ENCODE peak calls at places on chromosomes 6 and 20, in five cellular contexts. Q, Y, R, U and G are unnamed samples. For H3K27me3 and H3K36me3, the result is how much of the 10 kb centered on the place peaks cover.

GRCh38 chr6:162615016-162615717 is 112.4 kb downstream of the PRKN start:
- DNase-seq in Q (no peak), Y (no peak), R (no peak), U (no peak), G (no peak)

GRCh38 chr6:121881974-121882667 is 446.7 kb downstream of the GJA1 start:
- DNase-seq in Q (no peak), Y (no peak), R (no peak), U (no peak), G (no peak)

GRCh38 chr20:62524486-62524885 is 48.7 kb upstream of the GATA5 start:
- DNase-seq in Q (no peak), Y (no peak), R (no peak), U (no peak), G (peak)

GRCh38 chr20:46357030-46357514 is 48.8 kb upstream of the CDH22 start:
- DNase-seq in Q (peak), Y (peak), R (peak), U (no peak), G (peak)

GRCh38 chr6:112282217-112282616 is 27.9 kb upstream of the LAMA4 start:
- DNase-seq in Q (no peak), Y (peak), R (peak), U (peak), G (no peak)

GRCh38 chr6:136676075-136676474 is 116.2 kb downstream of the MAP3K5 start:
- DNase-seq in Q (no peak), Y (no peak), R (no peak), U (no peak), G (no peak)

GRCh38 chr6:109854541-109855308 is 123.4 kb upstream of the GPR6 start:
- DNase-seq in Q (no peak), Y (no peak), R (no peak), U (no peak), G (peak)

GRCh38 chr6:42046491-42047219 is 3.7 kb upstream of the TAF8 start:
- DNase-seq in Q (no peak), Y (no peak), R (no peak), U (no peak), G (no peak)

GRCh38 chr6:97138581-97138980 is 144.4 kb downstream of the MMS22L start:
- DNase-seq in Q (no peak), Y (no peak), R (no peak), U (no peak), G (no peak)

GRCh38 chr6:144758602-144759001 is 473.5 kb downstream of the UTRN start:
- DNase-seq in Q (no peak), Y (no peak), R (no peak), U (no peak), G (no peak)

GRCh38 chr6:26383624-26384417 is 913 bp downstream of the BTN2A2 start:
- DNase-seq in Q (no peak), Y (peak), R (peak), U (no peak), G (no peak)

GRCh38 chr6:31239854-31240253 is 32.0 kb downstream of the HLA-C start:
- DNase-seq in Q (no peak), Y (no peak), R (no peak), U (no peak), G (no peak)

GRCh38 chr20:19944772-19945459 is 72.2 kb upstream of the NAA20 start:
- DNase-seq in Q (no peak), Y (no peak), R (no peak), U (no peak), G (no peak)

GRCh38 chr6:162343196-162343901 is 384.2 kb downstream of the PRKN start:
- DNase-seq in Q (no peak), Y (no peak), R (no peak), U (no peak), G (peak)

GRCh38 chr20:41268917-41269652 is 48.4 kb downstream of the ZHX3 start:
- DNase-seq in Q (no peak), Y (no peak), R (no peak), U (no peak), G (no peak)

GRCh38 chr6:2351807-2352431 is 106.5 kb upstream of the GMDS start:
- DNase-seq in Q (no peak), Y (no peak), R (no peak), U (no peak), G (no peak)

GRCh38 chr6:157456524-157456829 is 75.5 kb downstream of the ZDHHC14 start:
- DNase-seq in Q (no peak), Y (no peak), R (no peak), U (no peak), G (no peak)

GRCh38 chr20:62982124-62983075 is 24.4 kb downstream of the BHLHE23 start:
- DNase-seq in Q (no peak), Y (no peak), R (no peak), U (no peak), G (no peak)

GRCh38 chr6:125931733-125932450 is 24.7 kb upstream of the HINT3 start:
- DNase-seq in Q (no peak), Y (no peak), R (no peak), U (no peak), G (no peak)

GRCh38 chr6:73086726-73087125 is 138.6 kb downstream of the KHDC1L start:
- DNase-seq in Q (no peak), Y (no peak), R (no peak), U (no peak), G (no peak)

GRCh38 chr6:127933852-127934840 is 33.3 kb upstream of the THEMIS start:
- DNase-seq in Q (no peak), Y (no peak), R (no peak), U (no peak), G (no peak)

DNA sequence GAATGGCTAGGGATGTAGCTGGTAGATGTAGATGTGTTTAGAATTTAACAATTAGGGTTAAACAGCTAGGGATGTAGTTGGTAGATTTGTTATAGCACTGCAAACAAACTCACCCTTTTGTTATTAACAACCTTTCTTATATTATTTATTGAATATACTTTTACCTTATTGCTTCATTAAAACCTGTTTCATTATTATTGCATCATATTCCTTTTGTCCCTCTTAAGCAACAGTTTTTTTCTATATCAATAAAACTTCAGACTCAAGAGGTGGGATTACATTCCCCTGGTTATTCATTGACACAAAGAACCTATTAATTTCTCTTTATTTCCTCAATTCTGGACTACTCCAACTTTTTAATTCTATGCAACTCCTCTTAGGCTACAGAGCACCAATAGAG is 661.2 kb downstream of the EYS start:
- DNase-seq in Q (no peak), Y (no peak), R (no peak), U (no peak), G (no peak)
- H3K4me3 ChIP-seq in Q (no peak), Y (no peak), R (no peak), U (no peak), G (no peak)

GRCh38 chr6:137911675-137912158 is 44.7 kb downstream of the TNFAIP3 start:
- DNase-seq in Q (no peak), Y (no peak), R (no peak), U (no peak), G (no peak)
- H3K27me3 ChIP-seq in Q (under half), Y (under half), R (under half), U (under half), G (under half)

DNA sequence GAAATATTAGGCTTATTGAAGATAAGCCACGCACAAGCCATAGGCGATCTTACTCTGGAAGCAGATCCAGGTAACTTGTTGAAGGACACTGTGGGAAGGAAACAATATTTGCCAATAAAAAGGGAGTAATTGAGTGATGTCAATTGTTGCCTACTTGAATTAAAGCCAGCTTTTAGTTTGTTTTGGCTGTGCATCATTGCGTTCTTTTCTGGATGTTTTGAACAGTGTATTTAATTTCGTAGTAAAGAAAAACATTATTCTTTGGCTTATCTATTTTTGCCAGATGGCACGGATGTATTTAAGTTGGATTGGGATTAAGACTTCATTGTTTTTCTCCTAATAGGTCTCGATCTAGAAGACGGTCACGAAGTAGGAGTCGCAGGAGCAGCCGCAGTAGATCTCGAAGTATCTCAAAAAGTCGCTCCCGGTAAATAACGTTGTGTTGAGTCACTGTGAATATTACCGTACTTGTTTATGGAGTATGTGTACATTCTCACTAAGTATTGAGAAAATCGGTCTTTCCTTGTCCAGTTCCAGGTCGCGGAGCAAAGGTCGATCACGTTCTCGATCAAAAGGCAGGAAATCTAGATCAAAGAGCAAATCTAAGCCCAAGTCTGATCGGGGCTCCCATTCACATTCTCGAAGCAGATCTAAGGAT is 2.6 kb downstream of the SRSF6 start:
- DNase-seq in Q (no peak), Y (no peak), R (no peak), U (no peak), G (no peak)
- H3K36me3 ChIP-seq in Q (half or more), Y (under half), R (under half), U (under half), G (under half)

GRCh38 chr6:18412073-18412472 is 24.9 kb downstream of the RNF144B start:
- DNase-seq in Q (no peak), Y (no peak), R (no peak), U (no peak), G (no peak)

GRCh38 chr6:18414102-18414501 is 27.0 kb downstream of the RNF144B start:
- DNase-seq in Q (no peak), Y (no peak), R (no peak), U (no peak), G (no peak)

GRCh38 chr6:18412644-18413043 is 25.5 kb downstream of the RNF144B start:
- DNase-seq in Q (no peak), Y (no peak), R (no peak), U (no peak), G (no peak)

GRCh38 chr6:18415207-18415606 is 28.1 kb downstream of the RNF144B start:
- DNase-seq in Q (no peak), Y (no peak), R (peak), U (no peak), G (no peak)

GRCh38 chr6:18413320-18413830 is 26.2 kb downstream of the RNF144B start:
- DNase-seq in Q (no peak), Y (no peak), R (no peak), U (no peak), G (no peak)
- H3K4me3 ChIP-seq in Q (no peak), Y (no peak), R (no peak), U (no peak), G (no peak)

GRCh38 chr6:52143551-52143950 is 42.6 kb upstream of the IL17A start:
- DNase-seq in Q (no peak), Y (no peak), R (no peak), U (no peak), G (no peak)
- H3K27me3 ChIP-seq in Q (under half), Y (under half), R (under half), U (under half), G (under half)